ENCODE peak calls at places on chromosomes 16 and 17, in seven cellular contexts. One of them, this sample, is unnamed.

GRCh38 chr17:20074001-20074400 is 64.8 kb downstream of the SPECC1 start:
- DNase-seq in hepatocyte: no peak
- DNase-seq in ovary: no peak
- DNase-seq in adrenal gland: no peak
- DNase-seq in CD4-positive, alpha-beta memory T cell: no peak
- DNase-seq in CD8-positive, alpha-beta memory T cell: no peak
- DNase-seq in heart right ventricle: no peak
- DNase-seq in this sample: no peak

GRCh38 chr17:46977348-46977747 is 1.7 kb downstream of the RPRML start:
- DNase-seq in hepatocyte: peak
- DNase-seq in heart right ventricle: no peak
- DNase-seq in CD8-positive, alpha-beta memory T cell: no peak
- DNase-seq in ovary: no peak
- DNase-seq in adrenal gland: no peak
- DNase-seq in CD4-positive, alpha-beta memory T cell: no peak
- DNase-seq in this sample: peak

GRCh38 chr17:6796887-6797490 is 21.0 kb downstream of the FBXO39 start:
- DNase-seq in CD4-positive, alpha-beta memory T cell: no peak
- DNase-seq in CD8-positive, alpha-beta memory T cell: no peak
- DNase-seq in heart right ventricle: no peak
- DNase-seq in hepatocyte: no peak
- DNase-seq in ovary: no peak
- DNase-seq in adrenal gland: no peak
- DNase-seq in this sample: peak

GRCh38 chr16:49703494-49703893 is 152.4 kb downstream of the ZNF423 start:
- DNase-seq in CD8-positive, alpha-beta memory T cell: no peak
- DNase-seq in heart right ventricle: no peak
- DNase-seq in adrenal gland: no peak
- DNase-seq in hepatocyte: no peak
- DNase-seq in CD4-positive, alpha-beta memory T cell: no peak
- DNase-seq in ovary: no peak
- DNase-seq in this sample: no peak

GRCh38 chr16:68481636-68482035 is 33.3 kb upstream of the SMPD3 start:
- DNase-seq in hepatocyte: no peak
- DNase-seq in heart right ventricle: no peak
- DNase-seq in CD4-positive, alpha-beta memory T cell: no peak
- DNase-seq in CD8-positive, alpha-beta memory T cell: no peak
- DNase-seq in adrenal gland: no peak
- DNase-seq in ovary: no peak
- DNase-seq in this sample: no peak

GRCh38 chr17:77436058-77436442 is 295.3 kb downstream of the SEC14L1 start:
- DNase-seq in ovary: no peak
- DNase-seq in hepatocyte: peak
- DNase-seq in CD8-positive, alpha-beta memory T cell: no peak
- DNase-seq in heart right ventricle: peak
- DNase-seq in adrenal gland: peak
- DNase-seq in CD4-positive, alpha-beta memory T cell: no peak
- DNase-seq in this sample: no peak

GRCh38 chr17:9432867-9433495 is 142.6 kb downstream of the STX8 start:
- DNase-seq in heart right ventricle: no peak
- DNase-seq in CD8-positive, alpha-beta memory T cell: no peak
- DNase-seq in CD4-positive, alpha-beta memory T cell: no peak
- DNase-seq in ovary: no peak
- DNase-seq in hepatocyte: no peak
- DNase-seq in adrenal gland: no peak
- DNase-seq in this sample: no peak

GRCh38 chr17:32917842-32918241 is 10.1 kb upstream of the TMEM98 start:
- DNase-seq in heart right ventricle: no peak
- DNase-seq in hepatocyte: no peak
- DNase-seq in CD4-positive, alpha-beta memory T cell: no peak
- DNase-seq in adrenal gland: no peak
- DNase-seq in ovary: no peak
- DNase-seq in CD8-positive, alpha-beta memory T cell: no peak
- DNase-seq in this sample: no peak

GRCh38 chr17:55734128-55734781 is 11.6 kb upstream of the TMEM100 start:
- DNase-seq in heart right ventricle: no peak
- DNase-seq in CD8-positive, alpha-beta memory T cell: no peak
- DNase-seq in ovary: no peak
- DNase-seq in hepatocyte: no peak
- DNase-seq in adrenal gland: no peak
- DNase-seq in CD4-positive, alpha-beta memory T cell: no peak
- DNase-seq in this sample: peak

GRCh38 chr16:47928008-47928407 is 227.8 kb downstream of the ABCC12 start:
- DNase-seq in CD4-positive, alpha-beta memory T cell: no peak
- DNase-seq in ovary: no peak
- DNase-seq in adrenal gland: no peak
- DNase-seq in hepatocyte: no peak
- DNase-seq in heart right ventricle: no peak
- DNase-seq in CD8-positive, alpha-beta memory T cell: no peak
- DNase-seq in this sample: peak

GRCh38 chr16:81473066-81473488 is 28.5 kb downstream of the CMIP start:
- DNase-seq in CD4-positive, alpha-beta memory T cell: no peak
- DNase-seq in adrenal gland: no peak
- DNase-seq in CD8-positive, alpha-beta memory T cell: no peak
- DNase-seq in ovary: no peak
- DNase-seq in hepatocyte: no peak
- DNase-seq in heart right ventricle: no peak
- DNase-seq in this sample: no peak

GRCh38 chr17:73584049-73584448 is 60.2 kb downstream of the SDK2 start:
- DNase-seq in heart right ventricle: no peak
- DNase-seq in CD4-positive, alpha-beta memory T cell: no peak
- DNase-seq in adrenal gland: no peak
- DNase-seq in CD8-positive, alpha-beta memory T cell: no peak
- DNase-seq in hepatocyte: no peak
- DNase-seq in ovary: no peak
- DNase-seq in this sample: no peak

GRCh38 chr17:28391401-28391800 is 14.6 kb downstream of the SLC46A1 start:
- DNase-seq in CD8-positive, alpha-beta memory T cell: no peak
- DNase-seq in hepatocyte: peak
- DNase-seq in heart right ventricle: no peak
- DNase-seq in CD4-positive, alpha-beta memory T cell: no peak
- DNase-seq in adrenal gland: no peak
- DNase-seq in ovary: no peak
- DNase-seq in this sample: no peak

DNA sequence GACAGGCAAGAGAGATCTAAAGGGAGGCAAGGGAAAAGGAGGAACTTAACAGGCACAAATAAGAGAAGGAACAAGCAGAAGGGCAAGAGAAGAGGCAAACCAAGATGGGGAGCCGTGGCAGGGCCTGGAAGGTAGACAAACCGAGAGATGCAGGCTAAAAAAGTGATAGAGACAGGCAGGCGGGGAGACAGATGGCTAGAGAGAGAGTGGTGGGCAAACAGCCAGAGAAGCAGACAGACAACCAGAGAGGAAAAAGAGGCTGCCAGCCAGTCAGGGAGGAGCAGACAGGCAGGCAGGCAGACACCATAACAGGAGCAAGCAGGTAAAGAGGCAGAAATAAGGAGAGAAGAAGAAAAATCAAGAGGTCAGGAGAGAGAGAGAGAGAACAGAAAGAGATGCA is 6.9 kb upstream of the CHD3 start:
- DNase-seq in ovary: no peak
- DNase-seq in CD4-positive, alpha-beta memory T cell: no peak
- DNase-seq in hepatocyte: peak
- DNase-seq in heart right ventricle: no peak
- DNase-seq in CD8-positive, alpha-beta memory T cell: no peak
- DNase-seq in adrenal gland: peak
- DNase-seq in this sample: no peak
- H3K27ac ChIP-seq in ovary: no peak
- H3K27ac ChIP-seq in CD4-positive, alpha-beta memory T cell: no peak
- H3K27ac ChIP-seq in hepatocyte: peak
- H3K27ac ChIP-seq in heart right ventricle: no peak
- H3K27ac ChIP-seq in CD8-positive, alpha-beta memory T cell: no peak
- H3K27ac ChIP-seq in adrenal gland: no peak
- H3K27ac ChIP-seq in this sample: no peak

DNA sequence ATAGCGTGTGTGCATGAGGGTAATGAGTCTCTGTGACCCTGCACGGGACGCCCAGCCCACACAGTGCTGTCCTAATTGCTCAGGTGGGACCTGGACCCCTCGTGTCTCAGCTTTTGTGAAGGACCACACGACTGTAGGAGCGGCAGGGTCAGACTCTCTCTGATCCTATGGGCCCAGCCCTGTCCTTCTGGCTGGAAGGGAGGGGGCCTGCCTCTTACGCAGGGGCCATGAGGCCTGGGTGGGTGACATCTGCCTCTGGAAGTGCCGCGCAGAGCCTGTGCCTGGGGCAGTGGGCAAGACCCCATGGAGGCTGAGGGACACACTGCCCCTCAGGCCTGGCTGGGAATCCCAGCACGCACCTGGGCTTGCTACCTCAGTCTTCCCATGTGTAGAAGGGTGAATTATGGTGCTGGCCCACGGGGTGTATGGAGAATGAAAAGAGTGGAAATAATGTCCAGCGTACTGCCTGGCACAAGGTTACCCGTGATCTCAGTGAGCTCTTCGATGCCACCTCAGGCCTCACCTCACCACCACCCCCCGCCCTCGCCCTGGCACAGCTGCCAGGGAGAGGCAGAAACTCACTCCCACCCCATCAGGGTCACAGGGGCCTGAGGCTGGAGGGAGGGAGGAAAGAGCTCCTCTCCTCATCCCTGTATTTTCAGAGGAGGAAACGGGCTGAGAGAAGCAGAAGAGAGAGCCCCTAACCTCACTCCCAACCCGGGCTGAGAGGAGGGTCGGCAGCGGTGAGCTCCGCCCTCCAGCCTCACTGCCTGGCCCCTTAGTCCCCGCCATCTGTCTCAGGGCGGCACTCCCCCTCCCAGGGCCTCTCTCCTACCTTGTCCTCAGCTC is 27.1 kb upstream of the DBNDD1 start:
- DNase-seq in CD8-positive, alpha-beta memory T cell: no peak
- DNase-seq in adrenal gland: peak
- DNase-seq in hepatocyte: no peak
- DNase-seq in heart right ventricle: no peak
- DNase-seq in ovary: no peak
- DNase-seq in CD4-positive, alpha-beta memory T cell: no peak
- DNase-seq in this sample: no peak
- H3K4me3 ChIP-seq in CD8-positive, alpha-beta memory T cell: peak
- H3K4me3 ChIP-seq in adrenal gland: peak
- H3K4me3 ChIP-seq in hepatocyte: no peak
- H3K4me3 ChIP-seq in heart right ventricle: peak
- H3K4me3 ChIP-seq in ovary: peak
- H3K4me3 ChIP-seq in CD4-positive, alpha-beta memory T cell: no peak
- H3K4me3 ChIP-seq in this sample: no peak

GRCh38 chr17:80611831-80612230 is 67.2 kb downstream of the RPTOR start:
- DNase-seq in CD4-positive, alpha-beta memory T cell: no peak
- DNase-seq in CD8-positive, alpha-beta memory T cell: no peak
- DNase-seq in heart right ventricle: no peak
- DNase-seq in ovary: no peak
- DNase-seq in hepatocyte: no peak
- DNase-seq in adrenal gland: no peak
- DNase-seq in this sample: no peak
- H3K27ac ChIP-seq in CD4-positive, alpha-beta memory T cell: no peak
- H3K27ac ChIP-seq in CD8-positive, alpha-beta memory T cell: no peak
- H3K27ac ChIP-seq in heart right ventricle: no peak
- H3K27ac ChIP-seq in ovary: no peak
- H3K27ac ChIP-seq in hepatocyte: no peak
- H3K27ac ChIP-seq in adrenal gland: no peak
- H3K27ac ChIP-seq in this sample: no peak

DNA sequence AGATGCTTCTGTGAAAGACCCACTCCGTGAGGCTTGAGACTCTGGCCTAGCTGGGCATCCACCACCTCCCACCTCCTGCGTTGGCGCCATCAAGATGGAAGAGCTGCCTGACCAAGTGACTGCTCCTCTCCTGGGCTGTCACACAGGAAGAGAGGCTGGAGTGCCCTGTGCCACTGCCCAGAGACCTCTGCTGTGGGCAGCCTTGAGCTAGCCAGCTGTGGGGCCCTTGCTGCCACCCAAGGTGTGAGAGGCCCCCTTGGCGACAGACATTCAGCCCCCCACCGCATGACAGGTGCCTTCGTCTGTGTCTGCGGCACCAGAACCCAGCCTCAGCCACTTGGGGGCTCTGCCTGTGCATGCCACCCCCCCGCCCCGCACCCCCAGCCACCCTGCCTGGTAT is 121.1 kb upstream of the LHX1 start:
- DNase-seq in adrenal gland: no peak
- DNase-seq in heart right ventricle: no peak
- DNase-seq in ovary: no peak
- DNase-seq in hepatocyte: no peak
- DNase-seq in CD4-positive, alpha-beta memory T cell: no peak
- DNase-seq in CD8-positive, alpha-beta memory T cell: no peak
- DNase-seq in this sample: no peak
- H3K4me3 ChIP-seq in adrenal gland: no peak
- H3K4me3 ChIP-seq in heart right ventricle: no peak
- H3K4me3 ChIP-seq in ovary: no peak
- H3K4me3 ChIP-seq in hepatocyte: no peak
- H3K4me3 ChIP-seq in CD4-positive, alpha-beta memory T cell: no peak
- H3K4me3 ChIP-seq in CD8-positive, alpha-beta memory T cell: no peak
- H3K4me3 ChIP-seq in this sample: no peak

GRCh38 chr16:15829460-15829859 is 27.4 kb downstream of the MYH11 start:
- DNase-seq in heart right ventricle: peak
- DNase-seq in hepatocyte: no peak
- DNase-seq in CD8-positive, alpha-beta memory T cell: no peak
- DNase-seq in ovary: peak
- DNase-seq in adrenal gland: peak
- DNase-seq in CD4-positive, alpha-beta memory T cell: no peak
- DNase-seq in this sample: no peak

GRCh38 chr16:15825750-15826305 is 31.0 kb downstream of the MYH11 start:
- DNase-seq in hepatocyte: no peak
- DNase-seq in heart right ventricle: no peak
- DNase-seq in CD8-positive, alpha-beta memory T cell: no peak
- DNase-seq in adrenal gland: no peak
- DNase-seq in ovary: no peak
- DNase-seq in CD4-positive, alpha-beta memory T cell: no peak
- DNase-seq in this sample: no peak

GRCh38 chr16:15827299-15827698 is 29.5 kb downstream of the MYH11 start:
- DNase-seq in CD8-positive, alpha-beta memory T cell: no peak
- DNase-seq in adrenal gland: no peak
- DNase-seq in ovary: no peak
- DNase-seq in heart right ventricle: no peak
- DNase-seq in hepatocyte: no peak
- DNase-seq in CD4-positive, alpha-beta memory T cell: no peak
- DNase-seq in this sample: no peak

GRCh38 chr16:15830832-15831451 is 25.9 kb downstream of the MYH11 start:
- DNase-seq in heart right ventricle: no peak
- DNase-seq in adrenal gland: no peak
- DNase-seq in ovary: no peak
- DNase-seq in CD8-positive, alpha-beta memory T cell: no peak
- DNase-seq in hepatocyte: no peak
- DNase-seq in CD4-positive, alpha-beta memory T cell: no peak
- DNase-seq in this sample: no peak

DNA sequence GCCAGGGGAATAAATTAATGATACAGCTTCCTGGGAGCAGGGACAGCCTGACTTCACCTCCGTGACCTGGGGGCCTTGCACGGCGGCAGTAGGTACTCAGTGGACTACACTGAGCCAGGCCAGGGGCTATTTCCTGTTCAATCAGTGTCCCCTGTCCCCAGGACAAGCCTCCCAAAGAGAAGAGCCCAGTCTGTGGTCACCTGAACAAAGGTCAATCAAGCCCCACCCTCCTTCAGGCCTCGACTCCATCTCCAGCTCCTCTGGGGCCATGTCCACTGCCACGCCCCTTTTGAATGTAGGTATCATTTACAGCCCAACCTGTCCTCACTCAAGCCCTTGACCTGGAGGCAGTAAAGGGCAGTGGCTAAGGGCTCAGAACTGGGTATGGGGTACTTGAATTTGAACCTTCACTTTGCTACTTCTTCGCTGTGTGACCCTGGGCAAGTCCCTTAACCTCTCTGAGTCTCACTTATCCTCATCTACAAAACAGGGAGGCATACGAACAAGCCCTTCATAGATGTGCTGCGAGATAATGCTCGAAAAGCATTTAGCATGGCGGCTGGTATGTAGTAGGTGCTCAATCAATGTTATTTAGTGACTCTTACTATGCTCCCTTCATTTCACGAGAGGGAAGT is 29.0 kb downstream of the MYH11 start:
- DNase-seq in adrenal gland: no peak
- DNase-seq in heart right ventricle: no peak
- DNase-seq in CD4-positive, alpha-beta memory T cell: no peak
- DNase-seq in CD8-positive, alpha-beta memory T cell: no peak
- DNase-seq in ovary: no peak
- DNase-seq in hepatocyte: no peak
- DNase-seq in this sample: no peak
- H3K27ac ChIP-seq in adrenal gland: no peak
- H3K27ac ChIP-seq in heart right ventricle: no peak
- H3K27ac ChIP-seq in CD4-positive, alpha-beta memory T cell: no peak
- H3K27ac ChIP-seq in CD8-positive, alpha-beta memory T cell: no peak
- H3K27ac ChIP-seq in ovary: peak
- H3K27ac ChIP-seq in hepatocyte: no peak
- H3K27ac ChIP-seq in this sample: no peak

This sample was measured in PC-3.